ENCODE peak calls at places on chromosomes 6 and 20, in eight cellular contexts. P, D, W, X, F, Q, L and I are unnamed samples.

GRCh38 chr6:24692851-24693592 is 25.9 kb downstream of the C6orf62 start:
- DNase-seq in F (no peak), L (no peak), W (no peak), D (no peak), Q (no peak), X (peak; percentile 21), P (no peak), I (no peak)

GRCh38 chr6:34242252-34243130 is 5.8 kb downstream of the HMGA1 start:
- DNase-seq in L (peak; percentile 11), D (no peak), W (peak; percentile 54), X (no peak), P (no peak), Q (no peak), F (no peak), I (no peak)

GRCh38 chr6:159766923-159767322 is 5.1 kb downstream of the ACAT2 start:
- DNase-seq in D (no peak), X (no peak), F (no peak), L (no peak), Q (no peak), P (no peak), W (no peak), I (no peak)

GRCh38 chr6:43840490-43841218 is 70.6 kb downstream of the VEGFA start:
- DNase-seq in W (no peak), L (no peak), X (no peak), F (no peak), Q (no peak), D (no peak), P (no peak), I (no peak)

GRCh38 chr6:166343157-166343502 is 785 bp upstream of the SFT2D1 start:
- DNase-seq in L (no peak), X (no peak), W (no peak), P (no peak), Q (no peak), D (no peak), F (no peak), I (no peak)

GRCh38 chr20:60057866-60058807 is 99.9 kb downstream of the CDH26 start:
- DNase-seq in X (peak; percentile 51), P (peak; percentile 58), Q (peak; percentile 32), F (no peak), L (peak; percentile 40), W (no peak), D (no peak), I (peak; percentile 86)

GRCh38 chr6:135212020-135212806 is 31.1 kb downstream of the MYB start:
- DNase-seq in W (no peak), L (no peak), X (no peak), Q (no peak), F (peak; percentile 69), D (no peak), P (no peak), I (no peak)

GRCh38 chr6:145736854-145737181 is 1.5 kb upstream of the EPM2A start:
- DNase-seq in D (no peak), X (peak; percentile 14), P (no peak), L (no peak), F (no peak), Q (no peak), W (no peak), I (no peak)

GRCh38 chr6:3133515-3133914 is 15.0 kb downstream of the BPHL start:
- DNase-seq in Q (no peak), L (no peak), D (no peak), F (no peak), P (no peak), X (no peak), W (no peak), I (no peak)

GRCh38 chr6:156662025-156662445 is 115.1 kb upstream of the ARID1B start:
- DNase-seq in Q (peak; percentile 47), F (no peak), X (no peak), P (no peak), L (no peak), W (no peak), D (no peak), I (no peak)
- TF ChIP-seq CTCF in Q (no peak), F (no peak), X (peak; percentile 24), P (no peak), L (no peak), W (peak; percentile 11), D (no peak), I (peak; percentile 24)

DNA sequence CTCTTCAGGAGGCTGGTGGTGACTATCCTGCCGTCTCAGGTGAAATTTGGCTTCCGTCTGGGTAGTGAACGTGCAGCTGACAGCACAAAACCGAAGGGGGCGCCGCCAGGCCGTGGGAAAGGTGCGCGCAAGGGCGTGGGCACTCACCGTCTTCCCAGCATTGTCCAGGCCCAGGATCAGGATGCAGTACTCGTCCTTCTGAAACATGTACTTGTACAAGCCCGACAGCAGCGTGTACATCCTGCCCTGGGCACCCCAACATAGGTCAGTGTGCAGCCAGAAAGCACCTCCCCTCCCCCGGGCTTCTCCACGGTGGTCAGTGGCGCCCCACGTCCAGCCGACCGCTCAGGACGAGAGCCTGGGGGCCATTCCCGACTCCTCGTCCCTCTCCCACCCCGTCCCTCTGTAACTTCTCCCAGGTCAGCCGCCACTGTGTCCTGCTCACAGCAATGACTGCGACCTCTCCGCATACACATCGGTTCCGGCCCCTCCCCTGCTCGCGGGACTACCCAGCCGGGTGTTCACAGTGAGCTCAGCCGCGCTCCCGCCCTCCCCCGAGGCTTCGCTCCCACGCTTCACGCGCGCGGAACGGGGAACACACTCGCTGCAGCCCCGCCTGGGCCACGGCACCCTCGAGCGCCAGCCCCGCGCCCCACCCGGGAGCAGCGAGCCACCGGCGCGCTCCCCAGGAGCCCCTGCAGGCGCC is 771 bp downstream of the ARFRP1 start:
- DNase-seq in W (peak; percentile 74), L (peak; percentile 68), Q (peak; percentile 74), D (peak; percentile 34), F (peak; percentile 74), X (peak; percentile 40), P (peak; percentile 33), I (peak; percentile 74)
- TF ChIP-seq CTCF in W (no peak), L (no peak), Q (peak; percentile 81), D (no peak), F (peak; percentile 64), X (peak; percentile 31), P (no peak), I (no peak)

DNA sequence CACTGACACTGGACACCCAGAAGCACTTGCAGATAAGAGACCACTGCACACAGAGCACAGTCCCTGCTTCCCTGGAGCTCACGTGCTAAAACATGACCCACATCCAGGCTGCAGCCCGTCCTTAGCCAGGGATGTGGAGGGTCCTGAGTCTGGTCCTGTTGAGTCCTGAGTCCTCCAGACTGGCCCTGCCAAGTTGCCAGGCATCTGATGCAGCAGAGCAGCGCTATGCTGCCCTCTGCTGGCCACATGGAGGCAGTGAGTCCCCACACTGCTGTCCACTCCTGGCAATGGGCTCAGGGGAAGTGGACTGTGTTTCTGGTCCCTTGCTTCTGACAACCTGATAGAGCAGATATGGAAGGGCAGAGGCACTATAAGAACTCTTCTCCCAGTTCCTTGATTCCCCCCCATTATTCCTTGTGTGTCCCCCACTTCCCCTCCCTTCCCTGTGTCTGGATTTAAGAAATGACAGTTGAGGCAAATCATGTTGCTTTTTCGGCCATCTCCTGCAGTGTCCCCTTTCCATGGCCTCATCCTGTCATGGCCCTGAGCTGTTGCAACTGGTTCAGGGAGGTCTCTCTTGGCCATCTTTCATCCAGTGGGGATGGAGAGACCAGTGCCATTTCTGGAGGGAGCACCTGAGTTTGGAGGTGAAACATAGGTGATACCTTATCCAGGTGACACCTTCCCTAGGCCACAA is 86.0 kb downstream of the DHX35 start:
- DNase-seq in P (peak; percentile 67), L (peak; percentile 84), W (peak; percentile 87), F (peak; percentile 86), Q (peak; percentile 88), X (peak; percentile 85), D (peak; percentile 63), I (peak; percentile 76)
- TF ChIP-seq CTCF in P (peak; percentile 89), L (peak; percentile 91), W (peak; percentile 95), F (peak; percentile 99), Q (peak; percentile 99), X (peak; percentile 99), D (peak; percentile 94), I (peak; percentile 91)

DNA sequence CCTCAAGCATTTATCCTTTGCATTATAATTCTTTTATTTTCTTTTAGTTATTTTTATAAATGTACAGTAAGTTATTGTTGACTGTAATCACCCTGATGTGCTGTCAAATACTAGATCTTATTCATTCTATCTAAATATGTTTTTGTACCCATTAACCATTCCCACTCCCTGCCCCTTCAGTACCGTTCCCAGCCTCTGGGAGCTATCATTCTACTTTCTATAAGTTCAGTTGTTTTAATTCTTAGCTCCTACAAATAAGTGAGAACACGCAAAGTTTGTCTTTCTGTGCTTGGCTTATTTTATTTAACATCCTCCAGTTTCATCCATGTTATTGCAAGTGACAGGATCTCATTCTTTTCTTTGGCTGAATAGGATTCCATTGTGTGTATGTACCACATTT is 12.5 kb upstream of the ERVFRD-1 start:
- DNase-seq in L (no peak), D (no peak), Q (no peak), W (no peak), P (no peak), F (no peak), X (no peak), I (no peak)
- TF ChIP-seq CTCF in L (no peak), D (no peak), Q (no peak), W (no peak), P (no peak), F (no peak), X (peak; percentile 4), I (no peak)